ENCODE peak calls at places on chromosomes 13 and 19, in five cellular contexts. One of them, this sample, is unnamed.

GRCh38 chr19:47019431-47020041 is at the start of gene NPAS1:
- DNase-seq in OCI-LY7: no peak
- DNase-seq in activated T-helper 1 cell treated with anti-CD3 and anti-CD28 coated beads, Interleukin-2, amount 50 U/mL, for 16 hours: no peak
- DNase-seq in NCI-H69: peak
- DNase-seq in left ventricle myocardium inferior: no peak
- DNase-seq in this sample: peak

GRCh38 chr13:26988059-26988769 is 183.4 kb downstream of the USP12 start:
- DNase-seq in OCI-LY7: no peak
- DNase-seq in activated T-helper 1 cell treated with anti-CD3 and anti-CD28 coated beads, Interleukin-2, amount 50 U/mL, for 16 hours: no peak
- DNase-seq in NCI-H69: no peak
- DNase-seq in left ventricle myocardium inferior: no peak
- DNase-seq in this sample: no peak

GRCh38 chr13:27170521-27171243 is 929 bp downstream of the USP12 start:
- DNase-seq in OCI-LY7: peak
- DNase-seq in activated T-helper 1 cell treated with anti-CD3 and anti-CD28 coated beads, Interleukin-2, amount 50 U/mL, for 16 hours: no peak
- DNase-seq in NCI-H69: peak
- DNase-seq in left ventricle myocardium inferior: peak
- DNase-seq in this sample: peak

GRCh38 chr13:20901668-20902437 is 693 bp downstream of the XPO4 start:
- DNase-seq in OCI-LY7: peak
- DNase-seq in activated T-helper 1 cell treated with anti-CD3 and anti-CD28 coated beads, Interleukin-2, amount 50 U/mL, for 16 hours: peak
- DNase-seq in NCI-H69: peak
- DNase-seq in left ventricle myocardium inferior: peak
- DNase-seq in this sample: peak

GRCh38 chr13:19572280-19572679 is 10.9 kb upstream of the TPTE2 start:
- DNase-seq in OCI-LY7: no peak
- DNase-seq in activated T-helper 1 cell treated with anti-CD3 and anti-CD28 coated beads, Interleukin-2, amount 50 U/mL, for 16 hours: no peak
- DNase-seq in NCI-H69: no peak
- DNase-seq in left ventricle myocardium inferior: no peak
- DNase-seq in this sample: no peak

GRCh38 chr19:2524840-2525723 is 49.2 kb downstream of the GADD45B start:
- DNase-seq in OCI-LY7: no peak
- DNase-seq in activated T-helper 1 cell treated with anti-CD3 and anti-CD28 coated beads, Interleukin-2, amount 50 U/mL, for 16 hours: no peak
- DNase-seq in NCI-H69: peak
- DNase-seq in left ventricle myocardium inferior: peak
- DNase-seq in this sample: no peak

GRCh38 chr13:42270160-42270856 is 1.6 kb upstream of the AKAP11 start:
- DNase-seq in OCI-LY7: no peak
- DNase-seq in activated T-helper 1 cell treated with anti-CD3 and anti-CD28 coated beads, Interleukin-2, amount 50 U/mL, for 16 hours: no peak
- DNase-seq in NCI-H69: no peak
- DNase-seq in left ventricle myocardium inferior: no peak
- DNase-seq in this sample: no peak

GRCh38 chr13:42219051-42219450 is 52.9 kb upstream of the AKAP11 start:
- DNase-seq in OCI-LY7: no peak
- DNase-seq in activated T-helper 1 cell treated with anti-CD3 and anti-CD28 coated beads, Interleukin-2, amount 50 U/mL, for 16 hours: no peak
- DNase-seq in NCI-H69: no peak
- DNase-seq in left ventricle myocardium inferior: no peak
- DNase-seq in this sample: no peak

GRCh38 chr19:18541992-18542935 is 1.1 kb downstream of the FKBP8 start:
- DNase-seq in OCI-LY7: peak
- DNase-seq in activated T-helper 1 cell treated with anti-CD3 and anti-CD28 coated beads, Interleukin-2, amount 50 U/mL, for 16 hours: no peak
- DNase-seq in NCI-H69: no peak
- DNase-seq in left ventricle myocardium inferior: no peak
- DNase-seq in this sample: no peak

GRCh38 chr13:41765020-41765419 is 195.9 kb downstream of the VWA8 start:
- DNase-seq in OCI-LY7: no peak
- DNase-seq in activated T-helper 1 cell treated with anti-CD3 and anti-CD28 coated beads, Interleukin-2, amount 50 U/mL, for 16 hours: no peak
- DNase-seq in NCI-H69: no peak
- DNase-seq in left ventricle myocardium inferior: no peak
- DNase-seq in this sample: no peak

GRCh38 chr19:43229315-43229714 is 23.9 kb upstream of the PSG4 start:
- DNase-seq in OCI-LY7: peak
- DNase-seq in activated T-helper 1 cell treated with anti-CD3 and anti-CD28 coated beads, Interleukin-2, amount 50 U/mL, for 16 hours: no peak
- DNase-seq in NCI-H69: peak
- DNase-seq in left ventricle myocardium inferior: no peak
- DNase-seq in this sample: peak

GRCh38 chr19:56263319-56263718 is 9.2 kb upstream of the EDDM13 start:
- DNase-seq in OCI-LY7: no peak
- DNase-seq in activated T-helper 1 cell treated with anti-CD3 and anti-CD28 coated beads, Interleukin-2, amount 50 U/mL, for 16 hours: no peak
- DNase-seq in NCI-H69: no peak
- DNase-seq in left ventricle myocardium inferior: no peak
- DNase-seq in this sample: no peak

GRCh38 chr13:22064854-22065646 is 394.2 kb downstream of the FGF9 start:
- DNase-seq in OCI-LY7: no peak
- DNase-seq in activated T-helper 1 cell treated with anti-CD3 and anti-CD28 coated beads, Interleukin-2, amount 50 U/mL, for 16 hours: no peak
- DNase-seq in NCI-H69: peak
- DNase-seq in left ventricle myocardium inferior: no peak
- DNase-seq in this sample: no peak

GRCh38 chr19:32798201-32798600 is 71.4 kb downstream of the SLC7A9 start:
- DNase-seq in OCI-LY7: no peak
- DNase-seq in activated T-helper 1 cell treated with anti-CD3 and anti-CD28 coated beads, Interleukin-2, amount 50 U/mL, for 16 hours: no peak
- DNase-seq in NCI-H69: no peak
- DNase-seq in left ventricle myocardium inferior: no peak
- DNase-seq in this sample: no peak

GRCh38 chr19:16921766-16922591 is 33.2 kb downstream of the F2RL3 start:
- DNase-seq in OCI-LY7: no peak
- DNase-seq in activated T-helper 1 cell treated with anti-CD3 and anti-CD28 coated beads, Interleukin-2, amount 50 U/mL, for 16 hours: no peak
- DNase-seq in NCI-H69: no peak
- DNase-seq in left ventricle myocardium inferior: no peak
- DNase-seq in this sample: no peak

GRCh38 chr13:30355405-30355741 is 48.0 kb upstream of the KATNAL1 start:
- DNase-seq in OCI-LY7: peak
- DNase-seq in activated T-helper 1 cell treated with anti-CD3 and anti-CD28 coated beads, Interleukin-2, amount 50 U/mL, for 16 hours: no peak
- DNase-seq in NCI-H69: no peak
- DNase-seq in left ventricle myocardium inferior: no peak
- DNase-seq in this sample: no peak

GRCh38 chr19:47615714-47616113 is 6.8 kb downstream of the BICRA start:
- DNase-seq in OCI-LY7: no peak
- DNase-seq in activated T-helper 1 cell treated with anti-CD3 and anti-CD28 coated beads, Interleukin-2, amount 50 U/mL, for 16 hours: no peak
- DNase-seq in NCI-H69: no peak
- DNase-seq in left ventricle myocardium inferior: no peak
- DNase-seq in this sample: no peak

GRCh38 chr19:17579523-17580244 is 24.2 kb downstream of the COLGALT1 start:
- DNase-seq in OCI-LY7: peak
- DNase-seq in activated T-helper 1 cell treated with anti-CD3 and anti-CD28 coated beads, Interleukin-2, amount 50 U/mL, for 16 hours: no peak
- DNase-seq in NCI-H69: peak
- DNase-seq in left ventricle myocardium inferior: peak
- DNase-seq in this sample: peak

GRCh38 chr13:110682746-110683145 is 23.2 kb downstream of the CARS2 start:
- DNase-seq in OCI-LY7: no peak
- DNase-seq in activated T-helper 1 cell treated with anti-CD3 and anti-CD28 coated beads, Interleukin-2, amount 50 U/mL, for 16 hours: no peak
- DNase-seq in NCI-H69: no peak
- DNase-seq in left ventricle myocardium inferior: no peak
- DNase-seq in this sample: no peak

GRCh38 chr19:33171916-33172359 is 22.2 kb upstream of the LRP3 start:
- DNase-seq in OCI-LY7: no peak
- DNase-seq in activated T-helper 1 cell treated with anti-CD3 and anti-CD28 coated beads, Interleukin-2, amount 50 U/mL, for 16 hours: no peak
- DNase-seq in NCI-H69: no peak
- DNase-seq in left ventricle myocardium inferior: no peak
- DNase-seq in this sample: no peak

GRCh38 chr19:18895038-18895827 is 725 bp downstream of the CERS1 start:
- DNase-seq in OCI-LY7: peak
- DNase-seq in activated T-helper 1 cell treated with anti-CD3 and anti-CD28 coated beads, Interleukin-2, amount 50 U/mL, for 16 hours: no peak
- DNase-seq in NCI-H69: peak
- DNase-seq in left ventricle myocardium inferior: no peak
- DNase-seq in this sample: peak

GRCh38 chr13:64767054-64767453 is 2463.1 kb downstream of the PCDH9 start:
- DNase-seq in OCI-LY7: no peak
- DNase-seq in activated T-helper 1 cell treated with anti-CD3 and anti-CD28 coated beads, Interleukin-2, amount 50 U/mL, for 16 hours: no peak
- DNase-seq in NCI-H69: peak
- DNase-seq in left ventricle myocardium inferior: no peak
- DNase-seq in this sample: no peak

GRCh38 chr13:110334256-110334655 is 27.2 kb downstream of the COL4A2 start:
- DNase-seq in OCI-LY7: no peak
- DNase-seq in activated T-helper 1 cell treated with anti-CD3 and anti-CD28 coated beads, Interleukin-2, amount 50 U/mL, for 16 hours: no peak
- DNase-seq in NCI-H69: no peak
- DNase-seq in left ventricle myocardium inferior: no peak
- DNase-seq in this sample: no peak

GRCh38 chr13:68023838-68024581 is 793.9 kb upstream of the PCDH9 start:
- DNase-seq in OCI-LY7: no peak
- DNase-seq in activated T-helper 1 cell treated with anti-CD3 and anti-CD28 coated beads, Interleukin-2, amount 50 U/mL, for 16 hours: no peak
- DNase-seq in NCI-H69: peak
- DNase-seq in left ventricle myocardium inferior: no peak
- DNase-seq in this sample: no peak

GRCh38 chr13:48066310-48066989 is 28.5 kb downstream of the MED4 start:
- DNase-seq in OCI-LY7: no peak
- DNase-seq in activated T-helper 1 cell treated with anti-CD3 and anti-CD28 coated beads, Interleukin-2, amount 50 U/mL, for 16 hours: no peak
- DNase-seq in NCI-H69: peak
- DNase-seq in left ventricle myocardium inferior: no peak
- DNase-seq in this sample: peak

GRCh38 chr19:18399008-18399407 is 1.6 kb upstream of the LRRC25 start:
- DNase-seq in OCI-LY7: no peak
- DNase-seq in activated T-helper 1 cell treated with anti-CD3 and anti-CD28 coated beads, Interleukin-2, amount 50 U/mL, for 16 hours: no peak
- DNase-seq in NCI-H69: no peak
- DNase-seq in left ventricle myocardium inferior: no peak
- DNase-seq in this sample: no peak

GRCh38 chr13:33191425-33192221 is 93.9 kb downstream of the STARD13 start:
- DNase-seq in OCI-LY7: no peak
- DNase-seq in activated T-helper 1 cell treated with anti-CD3 and anti-CD28 coated beads, Interleukin-2, amount 50 U/mL, for 16 hours: no peak
- DNase-seq in NCI-H69: peak
- DNase-seq in left ventricle myocardium inferior: no peak
- DNase-seq in this sample: no peak

GRCh38 chr19:29665215-29665825 is at the start of gene PLEKHF1:
- DNase-seq in OCI-LY7: peak
- DNase-seq in activated T-helper 1 cell treated with anti-CD3 and anti-CD28 coated beads, Interleukin-2, amount 50 U/mL, for 16 hours: peak
- DNase-seq in NCI-H69: peak
- DNase-seq in left ventricle myocardium inferior: peak
- DNase-seq in this sample: peak

GRCh38 chr13:111210082-111210481 is 95.0 kb downstream of the ARHGEF7 start:
- DNase-seq in OCI-LY7: no peak
- DNase-seq in activated T-helper 1 cell treated with anti-CD3 and anti-CD28 coated beads, Interleukin-2, amount 50 U/mL, for 16 hours: no peak
- DNase-seq in NCI-H69: no peak
- DNase-seq in left ventricle myocardium inferior: no peak
- DNase-seq in this sample: no peak

GRCh38 chr19:7928741-7929701 is 3.1 kb upstream of the CTXN1 start:
- DNase-seq in OCI-LY7: peak
- DNase-seq in activated T-helper 1 cell treated with anti-CD3 and anti-CD28 coated beads, Interleukin-2, amount 50 U/mL, for 16 hours: peak
- DNase-seq in NCI-H69: peak
- DNase-seq in left ventricle myocardium inferior: no peak
- DNase-seq in this sample: peak